ENCODE peak calls at places on chromosomes 12 and 14, in five cellular contexts. One of them, this sample, is unnamed.

GRCh38 chr12:132835076-132835870 is 6.6 kb upstream of the GOLGA3 start:
- DNase-seq in right atrium auricular region: no peak
- DNase-seq in stromal cell of bone marrow: no peak
- DNase-seq in lower lobe of right lung: no peak
- DNase-seq in ovary: no peak
- DNase-seq in this sample: no peak

GRCh38 chr12:108804361-108804949 is 52.9 kb downstream of the SSH1 start:
- DNase-seq in right atrium auricular region: peak; percentile 84
- DNase-seq in stromal cell of bone marrow: peak; percentile 83
- DNase-seq in lower lobe of right lung: no peak
- DNase-seq in ovary: peak; percentile 83
- DNase-seq in this sample: peak; percentile 76

GRCh38 chr14:61891251-61891650 is 129.0 kb downstream of the SNAPC1 start:
- DNase-seq in right atrium auricular region: no peak
- DNase-seq in stromal cell of bone marrow: peak; percentile 6
- DNase-seq in lower lobe of right lung: no peak
- DNase-seq in ovary: no peak
- DNase-seq in this sample: peak; percentile 3

GRCh38 chr12:113097716-113098427 is 37.7 kb downstream of the RASAL1 start:
- DNase-seq in right atrium auricular region: peak; percentile 83
- DNase-seq in stromal cell of bone marrow: no peak
- DNase-seq in lower lobe of right lung: no peak
- DNase-seq in ovary: no peak
- DNase-seq in this sample: no peak

GRCh38 chr12:52070243-52070925 is 606 bp downstream of the ATG101 start:
- DNase-seq in right atrium auricular region: no peak
- DNase-seq in stromal cell of bone marrow: no peak
- DNase-seq in lower lobe of right lung: no peak
- DNase-seq in ovary: no peak
- DNase-seq in this sample: no peak

GRCh38 chr12:3160081-3160480 is 82.9 kb downstream of the TSPAN9 start:
- DNase-seq in right atrium auricular region: no peak
- DNase-seq in stromal cell of bone marrow: no peak
- DNase-seq in lower lobe of right lung: no peak
- DNase-seq in ovary: no peak
- DNase-seq in this sample: no peak

GRCh38 chr12:12153596-12153995 is 82.9 kb downstream of the BCL2L14 start:
- DNase-seq in right atrium auricular region: no peak
- DNase-seq in stromal cell of bone marrow: no peak
- DNase-seq in lower lobe of right lung: no peak
- DNase-seq in ovary: no peak
- DNase-seq in this sample: no peak

GRCh38 chr14:90970167-90970600 is 90.3 kb downstream of the RPS6KA5 start:
- DNase-seq in right atrium auricular region: no peak
- DNase-seq in stromal cell of bone marrow: no peak
- DNase-seq in lower lobe of right lung: no peak
- DNase-seq in ovary: no peak
- DNase-seq in this sample: peak; percentile 9

GRCh38 chr12:131902332-131903241 is 8.2 kb downstream of the ULK1 start:
- DNase-seq in right atrium auricular region: no peak
- DNase-seq in stromal cell of bone marrow: no peak
- DNase-seq in lower lobe of right lung: no peak
- DNase-seq in ovary: peak; percentile 25
- DNase-seq in this sample: no peak

GRCh38 chr12:126668538-126668937 is 1598.4 kb upstream of the TMEM132C start:
- DNase-seq in right atrium auricular region: no peak
- DNase-seq in stromal cell of bone marrow: peak; percentile 96
- DNase-seq in lower lobe of right lung: no peak
- DNase-seq in ovary: no peak
- DNase-seq in this sample: peak; percentile 94

GRCh38 chr12:2652401-2653081 is 142.2 kb upstream of the FKBP4 start:
- DNase-seq in right atrium auricular region: no peak
- DNase-seq in stromal cell of bone marrow: no peak
- DNase-seq in lower lobe of right lung: no peak
- DNase-seq in ovary: no peak
- DNase-seq in this sample: no peak

GRCh38 chr12:102642199-102642598 is 161.8 kb upstream of the IGF1 start:
- DNase-seq in right atrium auricular region: no peak
- DNase-seq in stromal cell of bone marrow: no peak
- DNase-seq in lower lobe of right lung: no peak
- DNase-seq in ovary: no peak
- DNase-seq in this sample: no peak

GRCh38 chr12:116690016-116690709 is 47.7 kb downstream of the SPRING1 start:
- DNase-seq in right atrium auricular region: no peak
- DNase-seq in stromal cell of bone marrow: no peak
- DNase-seq in lower lobe of right lung: no peak
- DNase-seq in ovary: no peak
- DNase-seq in this sample: no peak

GRCh38 chr12:52391618-52392002 is 6.2 kb upstream of the KRT84 start:
- DNase-seq in right atrium auricular region: no peak
- DNase-seq in stromal cell of bone marrow: no peak
- DNase-seq in lower lobe of right lung: no peak
- DNase-seq in ovary: no peak
- DNase-seq in this sample: no peak

GRCh38 chr12:74317741-74318140 is 219.9 kb upstream of the ATXN7L3B start:
- DNase-seq in right atrium auricular region: no peak
- DNase-seq in stromal cell of bone marrow: no peak
- DNase-seq in lower lobe of right lung: no peak
- DNase-seq in ovary: no peak
- DNase-seq in this sample: no peak

GRCh38 chr14:68815288-68816182 is 22.7 kb upstream of the ZFP36L1 start:
- DNase-seq in right atrium auricular region: peak; percentile 71
- DNase-seq in stromal cell of bone marrow: no peak
- DNase-seq in lower lobe of right lung: no peak
- DNase-seq in ovary: no peak
- DNase-seq in this sample: no peak

GRCh38 chr14:76584271-76584702 is 177.0 kb upstream of the VASH1 start:
- DNase-seq in right atrium auricular region: no peak
- DNase-seq in stromal cell of bone marrow: no peak
- DNase-seq in lower lobe of right lung: no peak
- DNase-seq in ovary: peak; percentile 14
- DNase-seq in this sample: no peak

GRCh38 chr12:43776498-43776897 is 17.7 kb downstream of the IRAK4 start:
- DNase-seq in right atrium auricular region: no peak
- DNase-seq in stromal cell of bone marrow: no peak
- DNase-seq in lower lobe of right lung: no peak
- DNase-seq in ovary: no peak
- DNase-seq in this sample: no peak

GRCh38 chr14:54703724-54704123 is 136.8 kb downstream of the SAMD4A start:
- DNase-seq in right atrium auricular region: no peak
- DNase-seq in stromal cell of bone marrow: no peak
- DNase-seq in lower lobe of right lung: no peak
- DNase-seq in ovary: no peak
- DNase-seq in this sample: no peak

GRCh38 chr14:61346221-61346620 is 24.8 kb downstream of the PRKCH start:
- DNase-seq in right atrium auricular region: no peak
- DNase-seq in stromal cell of bone marrow: no peak
- DNase-seq in lower lobe of right lung: no peak
- DNase-seq in ovary: no peak
- DNase-seq in this sample: no peak

GRCh38 chr12:2739832-2740641 is 54.7 kb upstream of the FKBP4 start:
- DNase-seq in right atrium auricular region: no peak
- DNase-seq in stromal cell of bone marrow: peak; percentile 32
- DNase-seq in lower lobe of right lung: no peak
- DNase-seq in ovary: no peak
- DNase-seq in this sample: no peak

GRCh38 chr12:57983150-57983857 is 41.9 kb downstream of the ATP23 start:
- DNase-seq in right atrium auricular region: no peak
- DNase-seq in stromal cell of bone marrow: peak; percentile 46
- DNase-seq in lower lobe of right lung: no peak
- DNase-seq in ovary: no peak
- DNase-seq in this sample: peak; percentile 30

GRCh38 chr12:93370947-93371346 is 6.8 kb upstream of the NUDT4 start:
- DNase-seq in right atrium auricular region: no peak
- DNase-seq in stromal cell of bone marrow: no peak
- DNase-seq in lower lobe of right lung: no peak
- DNase-seq in ovary: no peak
- DNase-seq in this sample: no peak

GRCh38 chr12:132356686-132357622 is 27.6 kb upstream of the GALNT9 start:
- DNase-seq in right atrium auricular region: no peak
- DNase-seq in stromal cell of bone marrow: no peak
- DNase-seq in lower lobe of right lung: peak; percentile 51
- DNase-seq in ovary: peak; percentile 59
- DNase-seq in this sample: peak; percentile 15

GRCh38 chr14:65297744-65298143 is 114.8 kb upstream of the FUT8 start:
- DNase-seq in right atrium auricular region: no peak
- DNase-seq in stromal cell of bone marrow: no peak
- DNase-seq in lower lobe of right lung: no peak
- DNase-seq in ovary: no peak
- DNase-seq in this sample: no peak

GRCh38 chr14:65359503-65359902 is 53.0 kb upstream of the FUT8 start:
- DNase-seq in right atrium auricular region: no peak
- DNase-seq in stromal cell of bone marrow: no peak
- DNase-seq in lower lobe of right lung: no peak
- DNase-seq in ovary: no peak
- DNase-seq in this sample: no peak

GRCh38 chr12:108840605-108841328 is 16.6 kb downstream of the SSH1 start:
- DNase-seq in right atrium auricular region: no peak
- DNase-seq in stromal cell of bone marrow: no peak
- DNase-seq in lower lobe of right lung: peak; percentile 19
- DNase-seq in ovary: no peak
- DNase-seq in this sample: no peak

GRCh38 chr12:96720363-96720705 is 186.7 kb upstream of the NEDD1 start:
- DNase-seq in right atrium auricular region: no peak
- DNase-seq in stromal cell of bone marrow: no peak
- DNase-seq in lower lobe of right lung: no peak
- DNase-seq in ovary: no peak
- DNase-seq in this sample: no peak

GRCh38 chr14:26004342-26004741 is 593.5 kb downstream of the NOVA1 start:
- DNase-seq in right atrium auricular region: no peak
- DNase-seq in stromal cell of bone marrow: no peak
- DNase-seq in lower lobe of right lung: no peak
- DNase-seq in ovary: no peak
- DNase-seq in this sample: no peak

GRCh38 chr12:88207921-88208640 is 66.0 kb downstream of the TMTC3 start:
- DNase-seq in right atrium auricular region: no peak
- DNase-seq in stromal cell of bone marrow: peak; percentile 81
- DNase-seq in lower lobe of right lung: no peak
- DNase-seq in ovary: no peak
- DNase-seq in this sample: no peak

GRCh38 chr12:2268478-2269286 is 215.9 kb downstream of the CACNA1C start:
- DNase-seq in right atrium auricular region: no peak
- DNase-seq in stromal cell of bone marrow: peak; percentile 81
- DNase-seq in lower lobe of right lung: no peak
- DNase-seq in ovary: no peak
- DNase-seq in this sample: peak; percentile 69

GRCh38 chr14:52948039-52948438 is 2.8 kb downstream of the FERMT2 start:
- DNase-seq in right atrium auricular region: no peak
- DNase-seq in stromal cell of bone marrow: no peak
- DNase-seq in lower lobe of right lung: no peak
- DNase-seq in ovary: no peak
- DNase-seq in this sample: no peak

GRCh38 chr14:51318777-51319176 is 78.7 kb downstream of the TMX1 start:
- DNase-seq in right atrium auricular region: no peak
- DNase-seq in stromal cell of bone marrow: no peak
- DNase-seq in lower lobe of right lung: no peak
- DNase-seq in ovary: no peak
- DNase-seq in this sample: no peak

GRCh38 chr12:51915951-51916350 is 8.6 kb downstream of the ACVRL1 start:
- DNase-seq in right atrium auricular region: no peak
- DNase-seq in stromal cell of bone marrow: no peak
- DNase-seq in lower lobe of right lung: no peak
- DNase-seq in ovary: no peak
- DNase-seq in this sample: no peak

GRCh38 chr14:104560586-104560945 is 19.0 kb upstream of the C14orf180 start:
- DNase-seq in right atrium auricular region: no peak
- DNase-seq in stromal cell of bone marrow: no peak
- DNase-seq in lower lobe of right lung: no peak
- DNase-seq in ovary: no peak
- DNase-seq in this sample: no peak

GRCh38 chr12:3129301-3130052 is 52.3 kb downstream of the TSPAN9 start:
- DNase-seq in right atrium auricular region: no peak
- DNase-seq in stromal cell of bone marrow: no peak
- DNase-seq in lower lobe of right lung: no peak
- DNase-seq in ovary: no peak
- DNase-seq in this sample: no peak

GRCh38 chr12:28568083-28568482 is 377.8 kb downstream of the CCDC91 start:
- DNase-seq in right atrium auricular region: no peak
- DNase-seq in stromal cell of bone marrow: peak; percentile 91
- DNase-seq in lower lobe of right lung: no peak
- DNase-seq in ovary: no peak
- DNase-seq in this sample: peak; percentile 68

GRCh38 chr14:51293926-51294290 is 53.9 kb downstream of the TMX1 start:
- DNase-seq in right atrium auricular region: no peak
- DNase-seq in stromal cell of bone marrow: no peak
- DNase-seq in lower lobe of right lung: no peak
- DNase-seq in ovary: no peak
- DNase-seq in this sample: no peak

GRCh38 chr12:43550831-43551270 is 1.2 kb downstream of the ADAMTS20 start:
- DNase-seq in right atrium auricular region: no peak
- DNase-seq in stromal cell of bone marrow: no peak
- DNase-seq in lower lobe of right lung: no peak
- DNase-seq in ovary: no peak
- DNase-seq in this sample: no peak